ENCODE peak calls at places on chromosomes 16 and 17, in four cellular contexts. J, W, V and F are unnamed samples. For H3K4me1, the result is how much of the 10 kb centered on the place peaks cover.

GRCh38 chr16:73172621-73173312 is 124.8 kb upstream of the ZFHX3 start:
- DNase-seq in V (peak), W (peak), J (peak), F (peak)

GRCh38 chr17:27756467-27757371 is 43.6 kb downstream of the NOS2 start:
- DNase-seq in V (peak), J (peak), W (no peak), F (peak)

GRCh38 chr16:86945166-86945900 is 367.0 kb downstream of the FOXL1 start:
- DNase-seq in V (no peak), J (no peak), W (no peak), F (no peak)

GRCh38 chr16:266258-267164 is 9.2 kb downstream of the RGS11 start:
- DNase-seq in W (no peak), V (no peak), J (no peak), F (no peak)

GRCh38 chr17:16463341-16464000 is 28.5 kb downstream of the LRRC75A start:
- DNase-seq in W (peak), V (peak), J (peak), F (no peak)

GRCh38 chr16:73002836-73003235 is 45.1 kb downstream of the ZFHX3 start:
- DNase-seq in V (no peak), J (no peak), W (no peak), F (no peak)

GRCh38 chr16:22065252-22065651 is 27.1 kb upstream of the VWA3A start:
- DNase-seq in V (no peak), J (no peak), W (no peak), F (no peak)

GRCh38 chr17:2700491-2701141 is 10.9 kb downstream of the CLUH start:
- DNase-seq in W (peak), J (no peak), V (peak), F (peak)

GRCh38 chr16:65244811-65245210 is 122.9 kb upstream of the CDH11 start:
- DNase-seq in J (no peak), V (no peak), W (no peak), F (no peak)

GRCh38 chr17:8122923-8123694 is 797 bp downstream of the HES7 start:
- DNase-seq in V (peak), W (no peak), J (no peak), F (no peak)
- H3K4me1 ChIP-seq in V (under half), W (half or more), J (half or more), F (under half)

GRCh38 chr17:56881685-56882295 is 32.1 kb downstream of the TRIM25 start:
- DNase-seq in V (no peak), W (no peak), J (no peak), F (no peak)

GRCh38 chr17:56880571-56880970 is 33.3 kb downstream of the TRIM25 start:
- DNase-seq in W (no peak), V (no peak), J (no peak), F (no peak)

GRCh38 chr17:56880133-56880532 is 33.7 kb downstream of the TRIM25 start:
- DNase-seq in W (no peak), V (no peak), J (no peak), F (no peak)

GRCh38 chr17:56879280-56879679 is 34.6 kb downstream of the TRIM25 start:
- DNase-seq in V (no peak), J (no peak), W (no peak), F (no peak)

DNA sequence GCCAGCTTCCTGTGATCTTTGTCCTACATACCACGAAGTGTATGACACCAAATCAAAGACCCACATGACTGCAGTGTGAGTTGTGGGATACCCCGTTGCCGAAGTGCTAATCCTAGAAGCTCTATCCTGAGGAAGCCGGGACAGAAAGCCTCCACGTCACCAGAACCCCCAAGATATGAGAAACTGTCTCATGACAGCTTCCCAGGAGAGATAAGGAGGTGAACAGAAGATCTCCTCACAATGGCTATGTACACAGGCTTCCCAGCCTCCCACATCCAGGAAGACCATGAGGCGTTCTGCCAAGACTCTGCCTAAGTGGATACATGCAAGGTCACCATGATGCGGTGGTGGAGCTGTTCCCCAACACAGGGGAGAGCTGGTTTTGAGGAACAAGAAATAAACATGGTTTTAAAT is 37.1 kb downstream of the TRIM25 start:
- DNase-seq in W (no peak), J (no peak), V (no peak), F (no peak)
- H3K27ac ChIP-seq in W (no peak), J (no peak), V (no peak), F (no peak)

DNA sequence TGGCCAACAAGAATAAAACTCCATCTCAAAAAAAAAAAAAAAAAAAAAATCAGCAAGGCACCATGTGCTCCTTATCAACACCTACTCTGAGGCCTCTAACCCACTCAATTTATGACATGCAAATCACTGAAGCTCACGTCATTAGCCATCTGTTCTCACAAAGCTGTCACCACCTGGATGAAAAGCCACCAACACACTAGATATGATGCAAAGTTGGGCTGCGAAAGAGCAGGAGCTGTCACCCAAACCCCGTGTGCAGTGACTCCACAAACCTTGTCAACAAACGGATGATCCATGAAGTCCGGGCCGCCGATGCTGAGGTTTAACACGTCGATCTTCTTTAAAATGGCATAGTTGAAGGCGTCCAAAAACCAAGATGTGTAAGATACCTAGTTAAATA is 25.3 kb downstream of the MBTPS1 start:
- DNase-seq in W (peak), J (peak), V (no peak), F (no peak)
- TF ChIP-seq CTCF in W (no peak), J (no peak), V (no peak), F (no peak)

GRCh38 chr16:23516366-23517137 is 6.3 kb upstream of the GGA2 start:
- DNase-seq in J (no peak), V (no peak), W (no peak), F (no peak)
- H3K4me1 ChIP-seq in J (under half), V (under half), W (under half), F (under half)

GRCh38 chr17:77943971-77944370 is 14.5 kb upstream of the TNRC6C start:
- DNase-seq in V (no peak), J (no peak), W (no peak), F (no peak)

GRCh38 chr17:77941004-77941403 is 17.5 kb upstream of the TNRC6C start:
- DNase-seq in W (no peak), V (no peak), J (no peak), F (no peak)

GRCh38 chr17:77946900-77947643 is 11.4 kb upstream of the TNRC6C start:
- DNase-seq in W (no peak), J (no peak), V (no peak), F (no peak)

GRCh38 chr17:77944390-77945222 is 13.9 kb upstream of the TNRC6C start:
- DNase-seq in J (no peak), W (no peak), V (no peak), F (no peak)

DNA sequence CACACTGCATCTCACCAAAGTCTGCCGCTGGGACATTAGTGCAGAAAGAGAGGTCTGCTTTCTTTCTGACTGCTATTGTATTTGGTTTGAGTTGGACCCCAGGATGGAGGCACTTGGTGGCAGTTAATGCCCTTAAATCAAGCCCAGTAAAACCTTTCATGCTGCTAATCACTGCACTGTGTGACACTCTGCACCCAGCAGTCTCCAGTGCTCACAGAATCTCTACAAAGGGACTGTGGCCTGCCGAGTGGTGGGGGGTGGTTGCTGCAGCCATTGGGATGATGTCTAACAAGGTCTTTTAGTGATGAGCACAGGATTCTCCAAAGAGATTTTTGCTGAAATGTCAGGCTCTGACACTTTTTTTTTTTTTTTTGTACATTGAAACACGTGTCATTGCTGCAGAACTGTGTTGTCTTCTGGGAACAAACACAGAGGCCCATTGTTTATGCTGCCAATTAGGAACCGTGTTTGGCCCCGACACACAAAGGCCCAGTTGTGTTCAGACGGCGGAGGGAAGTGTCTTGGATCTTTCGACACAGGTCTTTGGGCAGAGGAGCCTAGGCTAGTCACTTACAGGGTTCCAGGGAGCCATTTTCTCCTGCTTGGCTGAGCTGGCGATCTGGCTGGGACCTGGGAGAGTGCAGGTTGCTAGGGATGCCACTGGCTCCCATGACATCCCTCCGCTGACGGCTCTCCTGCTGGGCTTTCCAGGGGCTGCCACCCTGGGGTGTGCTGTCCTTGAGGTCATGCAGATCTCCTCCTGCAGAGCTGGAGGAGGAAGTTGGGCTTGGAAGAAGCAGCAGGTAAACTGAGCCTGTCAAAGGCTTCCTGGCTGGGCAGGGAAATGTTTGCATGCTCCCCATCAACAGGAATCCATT is 16.2 kb upstream of the TNRC6C start:
- DNase-seq in J (no peak), V (no peak), W (peak), F (no peak)
- H3K27ac ChIP-seq in J (no peak), V (no peak), W (no peak), F (no peak)

DNA sequence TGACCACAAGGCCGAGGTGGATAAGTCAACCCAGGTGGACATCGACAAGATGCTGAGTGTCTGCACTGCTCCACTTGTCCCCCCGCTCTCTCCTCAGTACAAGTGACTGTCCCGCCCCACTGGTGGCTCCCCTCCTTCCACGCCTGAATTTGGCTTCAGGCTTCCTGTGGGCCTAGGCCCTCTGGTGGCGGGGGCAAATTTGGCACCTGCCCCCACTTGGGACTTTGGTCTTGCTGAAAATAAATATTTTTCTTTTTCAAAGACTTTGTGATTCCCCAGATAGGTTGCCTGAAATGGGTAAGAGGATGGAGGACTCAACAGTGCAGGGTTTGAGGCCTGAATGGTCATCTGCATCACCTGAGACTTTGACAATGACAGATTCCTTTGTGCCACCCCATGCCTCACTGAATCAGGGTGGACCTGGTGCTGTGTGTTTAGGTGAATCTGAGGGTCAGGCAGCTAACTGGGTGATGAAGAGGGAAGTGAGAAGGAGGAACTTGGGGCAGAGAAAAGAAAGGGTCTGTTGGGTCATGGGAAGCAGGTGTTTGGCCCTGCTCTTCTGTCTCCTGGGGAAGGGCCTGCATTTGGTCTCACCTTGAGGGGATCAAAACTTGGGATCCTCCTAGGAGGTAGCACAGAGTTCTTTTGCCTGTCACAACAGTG is 2.0 kb downstream of the C16orf86 start:
- DNase-seq in W (no peak), V (no peak), J (no peak), F (no peak)
- TF ChIP-seq CTCF in W (no peak), V (no peak), J (no peak), F (peak)

GRCh38 chr16:81602377-81602776 is 157.8 kb downstream of the CMIP start:
- DNase-seq in W (no peak), V (no peak), J (no peak), F (no peak)
- H3K4me1 ChIP-seq in W (under half), V (under half), J (under half), F (under half)

GRCh38 chr16:67429799-67430503 is 970 bp upstream of the HSD11B2 start:
- DNase-seq in W (no peak), J (no peak), V (no peak), F (no peak)
- H3K27ac ChIP-seq in W (peak), J (no peak), V (peak), F (peak)